ENCODE peak calls at places on chromosomes 13 and 19, in four cellular contexts. Q, N, J and P are unnamed samples.

GRCh38 chr19:1811472-1811894 is 593 bp downstream of the ATP8B3 start:
- DNase-seq in Q (no peak), J (peak), N (no peak), P (peak)

GRCh38 chr19:56838930-56839664 is 1.4 kb downstream of the PEG3 start:
- DNase-seq in J (no peak), Q (no peak), N (no peak), P (no peak)

GRCh38 chr19:3505598-3506383 is at the start of gene FZR1:
- DNase-seq in Q (peak), N (peak), J (peak), P (peak)

GRCh38 chr19:42242071-42242511 is 311 bp downstream of the GSK3A start:
- DNase-seq in N (no peak), J (no peak), Q (no peak), P (no peak)

GRCh38 chr13:20749377-20749776 is 24.4 kb downstream of the EEF1AKMT1 start:
- DNase-seq in J (no peak), N (no peak), Q (no peak), P (no peak)

GRCh38 chr13:111114362-111115050 is 604 bp upstream of the ARHGEF7 start:
- DNase-seq in J (no peak), N (no peak), Q (no peak), P (no peak)

GRCh38 chr13:81987159-81987558 is 1646.2 kb upstream of the SPRY2 start:
- DNase-seq in N (no peak), J (no peak), Q (no peak), P (no peak)

GRCh38 chr13:21812192-21812626 is 141.3 kb downstream of the FGF9 start:
- DNase-seq in N (no peak), Q (no peak), J (no peak), P (no peak)

GRCh38 chr19:5036733-5037681 is 68.1 kb downstream of the KDM4B start:
- DNase-seq in N (no peak), J (no peak), Q (no peak), P (no peak)

GRCh38 chr19:40395956-40396355 is 6.0 kb upstream of the HIPK4 start:
- DNase-seq in N (no peak), Q (no peak), J (no peak), P (no peak)

GRCh38 chr13:76148374-76148773 is 512.2 kb downstream of the LMO7 start:
- DNase-seq in N (no peak), J (no peak), Q (no peak), P (no peak)

GRCh38 chr13:67726979-67727378 is 496.8 kb upstream of the PCDH9 start:
- DNase-seq in Q (no peak), N (no peak), J (no peak), P (no peak)

GRCh38 chr13:79401259-79402071 is 4.6 kb downstream of the RBM26 start:
- DNase-seq in J (no peak), N (no peak), Q (no peak), P (no peak)

GRCh38 chr19:3413796-3414327 is 47.5 kb downstream of the NFIC start:
- DNase-seq in N (no peak), J (no peak), Q (no peak), P (no peak)

GRCh38 chr19:33273881-33274662 is 28.3 kb downstream of the CEBPA start:
- DNase-seq in J (no peak), N (no peak), Q (no peak), P (peak)

GRCh38 chr13:34124912-34125311 is 307.0 kb downstream of the RFC3 start:
- DNase-seq in J (no peak), N (no peak), Q (no peak), P (no peak)

GRCh38 chr19:49786432-49786831 is 19.6 kb downstream of the AP2A1 start:
- DNase-seq in J (peak), N (no peak), Q (no peak), P (no peak)

GRCh38 chr19:11699931-11700794 is 38.6 kb downstream of the ZNF823 start:
- DNase-seq in N (no peak), J (peak), Q (no peak), P (peak)

GRCh38 chr19:43525836-43526771 is 897 bp downstream of the ETHE1 start:
- DNase-seq in N (no peak), J (peak), Q (peak), P (no peak)

GRCh38 chr19:9936151-9937000 is at the start of gene OLFM2:
- DNase-seq in Q (peak), J (peak), N (no peak), P (no peak)

GRCh38 chr13:73018336-73018735 is 40.5 kb upstream of the KLF5 start:
- DNase-seq in J (no peak), Q (no peak), N (no peak), P (no peak)

GRCh38 chr19:29476528-29476927 is 49.3 kb upstream of the VSTM2B start:
- DNase-seq in Q (no peak), J (no peak), N (no peak), P (no peak)

GRCh38 chr19:30357580-30357954 is 14.6 kb upstream of the ZNF536 start:
- DNase-seq in J (no peak), Q (no peak), N (no peak), P (no peak)

GRCh38 chr19:16371540-16371986 is 46.9 kb downstream of the KLF2 start:
- DNase-seq in Q (no peak), N (peak), J (peak), P (no peak)

GRCh38 chr19:46648070-46648960 is 12.3 kb upstream of the GNG8 start:
- DNase-seq in Q (no peak), J (no peak), N (no peak), P (no peak)

GRCh38 chr13:97191615-97192014 is 30.5 kb upstream of the MBNL2 start:
- DNase-seq in Q (no peak), N (no peak), J (no peak), P (no peak)

GRCh38 chr19:4524808-4525562 is 6.7 kb upstream of the PLIN4 start:
- DNase-seq in Q (peak), N (no peak), J (peak), P (peak)

GRCh38 chr19:58325623-58326022 is 1.2 kb upstream of the ZSCAN22 start:
- DNase-seq in Q (no peak), N (no peak), J (no peak), P (no peak)
- TF ChIP-seq EGR1 in Q (no peak), N (no peak), J (no peak), P (no peak)

DNA sequence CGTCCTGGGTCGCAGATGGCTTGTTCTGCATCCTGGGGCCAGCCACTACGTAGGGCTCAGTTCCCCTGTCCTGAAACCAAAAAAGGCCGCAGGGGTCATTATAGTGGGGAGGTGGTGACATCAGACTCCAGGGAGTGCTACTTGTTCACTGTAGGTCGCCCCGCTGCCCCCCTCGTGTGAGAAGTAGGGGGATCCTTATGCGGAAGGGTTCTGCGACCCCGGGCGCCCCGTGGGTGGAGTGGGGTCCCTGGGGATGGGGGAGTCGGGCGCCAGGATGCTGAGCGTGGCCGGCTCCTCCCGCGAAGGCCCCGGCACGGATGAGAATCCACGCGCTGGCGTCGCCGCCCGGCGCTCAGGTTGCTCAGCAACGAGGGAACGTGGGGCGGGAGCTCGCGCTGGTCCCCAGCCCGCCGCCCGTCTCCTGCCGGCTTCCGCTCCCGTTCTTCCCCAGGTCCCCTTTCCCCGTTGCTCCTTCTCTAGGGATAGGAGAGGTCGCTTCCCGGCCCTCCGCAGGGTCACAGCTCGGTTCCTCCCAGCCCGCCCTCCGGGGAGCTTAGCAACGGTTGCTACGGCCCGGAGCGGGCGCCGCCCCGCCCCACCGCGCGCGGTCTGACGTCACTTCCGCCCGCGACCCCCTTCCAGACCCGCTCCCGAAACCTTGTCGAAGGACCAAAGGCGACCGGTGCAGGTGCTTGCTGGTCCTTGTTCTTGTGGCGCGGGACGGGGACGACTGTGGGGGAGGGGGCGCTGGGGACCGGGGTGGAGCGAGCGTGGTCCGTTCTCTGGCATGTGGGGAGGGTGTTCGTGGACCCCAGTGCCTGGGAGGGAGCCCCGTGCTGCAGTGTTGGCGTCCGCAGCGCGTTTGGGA is at the start of gene NAT14:
- DNase-seq in N (no peak), Q (peak), J (peak), P (no peak)
- TF ChIP-seq POLR2AphosphoS5 in N (no peak), Q (peak), J (peak), P (peak)

GRCh38 chr13:101474419-101474957 is 22.0 kb downstream of the ITGBL1 start:
- DNase-seq in J (no peak), Q (peak), N (no peak), P (no peak)
- TF ChIP-seq EGR1 in J (no peak), Q (no peak), N (no peak), P (no peak)

GRCh38 chr19:6219147-6219525 is 60.6 kb downstream of the MLLT1 start:
- DNase-seq in Q (no peak), N (no peak), J (no peak), P (no peak)

GRCh38 chr19:6217752-6218403 is 61.9 kb downstream of the MLLT1 start:
- DNase-seq in N (no peak), Q (no peak), J (no peak), P (no peak)

GRCh38 chr19:6216996-6217751 is 62.6 kb downstream of the MLLT1 start:
- DNase-seq in J (peak), N (no peak), Q (no peak), P (no peak)

GRCh38 chr19:6219592-6220290 is 60.0 kb downstream of the MLLT1 start:
- DNase-seq in Q (no peak), J (no peak), N (no peak), P (no peak)

DNA sequence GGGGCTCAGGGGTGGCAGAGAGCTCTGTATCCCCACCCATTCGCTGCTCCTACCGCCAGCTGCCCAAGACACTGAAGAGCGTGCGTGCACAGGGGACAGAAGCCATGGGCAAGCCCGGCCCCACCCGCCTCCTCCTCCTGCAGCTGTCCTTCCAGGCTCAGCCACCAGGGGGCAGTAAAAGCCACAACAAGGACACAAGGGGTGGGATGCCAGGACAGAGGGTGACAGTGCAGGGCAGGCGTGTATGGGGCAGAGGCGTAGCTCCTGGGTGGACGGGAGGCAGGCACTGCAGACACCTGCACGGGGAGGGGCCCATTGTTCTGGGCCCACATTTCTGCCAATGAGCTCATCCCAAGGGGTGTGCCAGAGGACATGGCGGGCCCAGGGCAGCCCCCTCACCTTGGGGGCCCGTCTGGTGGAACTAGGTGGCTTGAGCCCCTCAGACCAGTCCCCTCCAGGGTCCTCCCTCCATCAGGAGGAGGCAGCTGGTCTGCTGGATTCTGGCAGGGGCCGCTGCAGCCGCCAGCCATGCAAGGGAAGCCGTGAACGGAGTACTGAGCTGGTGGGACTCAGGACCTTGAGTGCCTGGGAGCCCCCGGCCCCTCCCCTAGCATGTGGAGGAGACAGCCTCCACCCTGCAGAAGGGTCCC is 61.2 kb downstream of the MLLT1 start:
- DNase-seq in Q (peak), J (peak), N (peak), P (peak)
- TF ChIP-seq POLR2AphosphoS5 in Q (peak), J (no peak), N (no peak), P (no peak)

GRCh38 chr19:13056052-13056660 is 46.5 kb downstream of the LYL1 start:
- DNase-seq in Q (peak), N (no peak), J (no peak), P (peak)
- TF ChIP-seq EGR1 in Q (no peak), N (no peak), J (no peak), P (no peak)

GRCh38 chr13:39510296-39510695 is 92.7 kb downstream of the LHFPL6 start:
- DNase-seq in J (no peak), Q (no peak), N (peak), P (no peak)
- TF ChIP-seq POLR2AphosphoS5 in J (no peak), Q (no peak), N (no peak), P (no peak)